ENCODE peak calls at places on chromosomes 7 and 10, in nine cellular contexts. One of them, this sample, is unnamed.

GRCh38 chr7:84060000-84060399 is 134.6 kb downstream of the SEMA3A start:
- DNase-seq in H1: no peak
- DNase-seq in Calu3: no peak
- DNase-seq in A549: no peak
- DNase-seq in hepatocyte: no peak
- DNase-seq in mucosa of descending colon: no peak
- DNase-seq in cardiac fibroblast: no peak
- DNase-seq in omental fat pad: no peak
- DNase-seq in ovary: no peak
- DNase-seq in this sample: no peak

GRCh38 chr7:106108988-106109387 is 3.1 kb downstream of the SYPL1 start:
- DNase-seq in H1: no peak
- DNase-seq in Calu3: no peak
- DNase-seq in A549: no peak
- DNase-seq in hepatocyte: no peak
- DNase-seq in mucosa of descending colon: no peak
- DNase-seq in cardiac fibroblast: peak; percentile 20
- DNase-seq in omental fat pad: no peak
- DNase-seq in ovary: no peak
- DNase-seq in this sample: no peak

GRCh38 chr10:95329296-95329695 is 38.5 kb upstream of the PDLIM1 start:
- DNase-seq in H1: no peak
- DNase-seq in Calu3: no peak
- DNase-seq in A549: no peak
- DNase-seq in hepatocyte: no peak
- DNase-seq in mucosa of descending colon: no peak
- DNase-seq in cardiac fibroblast: no peak
- DNase-seq in omental fat pad: no peak
- DNase-seq in ovary: no peak
- DNase-seq in this sample: no peak

GRCh38 chr7:78220754-78221153 is 422.2 kb downstream of the PHTF2 start:
- DNase-seq in H1: no peak
- DNase-seq in Calu3: no peak
- DNase-seq in A549: no peak
- DNase-seq in hepatocyte: no peak
- DNase-seq in mucosa of descending colon: no peak
- DNase-seq in cardiac fibroblast: no peak
- DNase-seq in omental fat pad: no peak
- DNase-seq in ovary: no peak
- DNase-seq in this sample: no peak

GRCh38 chr10:126057494-126057893 is 161.1 kb downstream of the FANK1 start:
- DNase-seq in H1: no peak
- DNase-seq in Calu3: no peak
- DNase-seq in A549: no peak
- DNase-seq in hepatocyte: no peak
- DNase-seq in mucosa of descending colon: no peak
- DNase-seq in cardiac fibroblast: no peak
- DNase-seq in omental fat pad: no peak
- DNase-seq in ovary: no peak
- DNase-seq in this sample: no peak

GRCh38 chr7:22942191-22942590 is 71.7 kb downstream of the HYCC1 start:
- DNase-seq in H1: no peak
- DNase-seq in Calu3: no peak
- DNase-seq in A549: no peak
- DNase-seq in hepatocyte: no peak
- DNase-seq in mucosa of descending colon: no peak
- DNase-seq in cardiac fibroblast: no peak
- DNase-seq in omental fat pad: no peak
- DNase-seq in ovary: no peak
- DNase-seq in this sample: no peak

GRCh38 chr7:129479831-129480230 is 22.5 kb upstream of the SMKR1 start:
- DNase-seq in H1: no peak
- DNase-seq in Calu3: no peak
- DNase-seq in A549: no peak
- DNase-seq in hepatocyte: no peak
- DNase-seq in mucosa of descending colon: no peak
- DNase-seq in cardiac fibroblast: no peak
- DNase-seq in omental fat pad: no peak
- DNase-seq in ovary: no peak
- DNase-seq in this sample: no peak

GRCh38 chr7:92614586-92615237 is 24.5 kb upstream of the FAM133B start:
- DNase-seq in H1: no peak
- DNase-seq in Calu3: no peak
- DNase-seq in A549: no peak
- DNase-seq in hepatocyte: peak; percentile 14
- DNase-seq in mucosa of descending colon: no peak
- DNase-seq in cardiac fibroblast: peak; percentile 58
- DNase-seq in omental fat pad: no peak
- DNase-seq in ovary: no peak
- DNase-seq in this sample: no peak

GRCh38 chr10:113058175-113058961 is 108.3 kb downstream of the TCF7L2 start:
- DNase-seq in H1: no peak
- DNase-seq in Calu3: no peak
- DNase-seq in A549: no peak
- DNase-seq in hepatocyte: peak; percentile 61
- DNase-seq in mucosa of descending colon: no peak
- DNase-seq in cardiac fibroblast: peak; percentile 91
- DNase-seq in omental fat pad: no peak
- DNase-seq in ovary: no peak
- DNase-seq in this sample: peak; percentile 23

GRCh38 chr10:68560201-68560915 is at the start of gene TET1:
- DNase-seq in H1: peak; percentile 59
- DNase-seq in Calu3: peak; percentile 51
- DNase-seq in A549: peak; percentile 64
- DNase-seq in hepatocyte: peak; percentile 75
- DNase-seq in mucosa of descending colon: no peak
- DNase-seq in cardiac fibroblast: peak; percentile 71
- DNase-seq in omental fat pad: peak; percentile 44
- DNase-seq in ovary: peak; percentile 47
- DNase-seq in this sample: peak; percentile 56

GRCh38 chr7:10237306-10237705 is 736.4 kb upstream of the PHF14 start:
- DNase-seq in H1: no peak
- DNase-seq in Calu3: no peak
- DNase-seq in A549: no peak
- DNase-seq in hepatocyte: peak; percentile 83
- DNase-seq in mucosa of descending colon: no peak
- DNase-seq in cardiac fibroblast: peak; percentile 7
- DNase-seq in omental fat pad: no peak
- DNase-seq in ovary: no peak
- DNase-seq in this sample: no peak

DNA sequence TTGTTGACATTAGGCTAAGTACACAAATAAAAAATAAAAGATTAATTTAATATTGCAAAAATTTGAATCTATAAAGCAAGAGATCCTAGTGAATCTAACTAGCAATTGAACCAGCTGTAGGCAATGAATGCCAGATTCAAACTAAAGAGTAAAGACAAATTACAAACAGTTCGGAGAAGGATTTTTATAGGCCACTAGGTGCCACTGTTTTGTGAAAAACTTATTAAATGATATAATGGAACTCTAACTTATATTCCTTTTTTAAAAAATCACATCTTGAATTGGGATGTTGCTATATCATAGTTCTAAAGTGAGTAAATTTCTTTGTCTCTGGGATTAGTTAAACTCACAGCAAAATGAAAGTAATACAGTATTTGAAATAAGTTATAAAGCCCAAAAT is 39.1 kb upstream of the GNAI1 start:
- DNase-seq in H1: no peak
- DNase-seq in Calu3: no peak
- DNase-seq in A549: no peak
- DNase-seq in hepatocyte: no peak
- DNase-seq in mucosa of descending colon: no peak
- DNase-seq in cardiac fibroblast: peak; percentile 52
- DNase-seq in omental fat pad: no peak
- DNase-seq in ovary: no peak
- DNase-seq in this sample: no peak
- TF ChIP-seq CTCF in H1: no peak
- TF ChIP-seq CTCF in Calu3: no peak
- TF ChIP-seq CTCF in A549: peak; percentile 58
- TF ChIP-seq CTCF in hepatocyte: peak; percentile 41
- TF ChIP-seq CTCF in mucosa of descending colon: no peak
- TF ChIP-seq CTCF in cardiac fibroblast: peak; percentile 30
- TF ChIP-seq CTCF in omental fat pad: no peak
- TF ChIP-seq CTCF in ovary: peak; percentile 22
- TF ChIP-seq CTCF in this sample: peak; percentile 26

DNA sequence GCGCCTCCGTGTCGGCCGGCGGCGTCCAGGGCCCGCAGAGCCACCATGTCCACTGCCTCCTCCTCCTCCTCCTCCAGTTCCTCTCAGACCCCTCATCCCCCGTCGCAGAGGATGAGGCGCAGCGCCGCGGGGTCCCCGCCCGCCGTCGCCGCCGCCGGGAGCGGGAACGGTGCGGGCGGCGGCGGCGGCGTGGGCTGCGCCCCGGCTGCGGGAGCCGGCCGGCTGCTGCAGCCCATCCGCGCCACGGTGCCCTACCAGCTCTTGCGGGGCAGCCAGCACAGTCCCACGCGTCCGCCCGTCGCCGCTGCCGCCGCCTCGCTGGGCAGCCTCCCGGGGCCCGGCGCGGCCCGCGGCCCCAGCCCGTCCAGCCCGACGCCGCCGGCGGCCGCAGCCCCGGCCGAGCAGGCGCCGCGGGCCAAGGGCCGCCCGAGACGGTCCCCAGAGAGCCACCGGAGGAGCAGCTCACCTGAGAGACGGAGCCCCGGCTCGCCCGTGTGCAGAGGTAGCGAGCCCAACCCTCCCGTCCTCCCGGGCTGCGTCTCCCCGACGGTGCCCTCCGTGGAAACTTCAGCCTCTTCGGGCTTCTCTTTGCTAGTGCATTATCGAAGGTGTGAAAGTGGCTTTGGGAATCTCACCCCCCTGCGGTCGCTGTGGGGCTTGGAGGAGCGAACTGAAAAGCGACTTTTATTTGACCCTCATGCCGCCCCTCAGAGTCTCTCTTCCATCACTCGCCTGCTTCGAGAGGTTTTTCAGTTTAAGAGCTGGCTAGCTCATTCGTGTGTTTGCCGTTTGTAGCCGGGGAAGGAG is 913 bp downstream of the GLCCI1 start:
- DNase-seq in H1: no peak
- DNase-seq in Calu3: peak; percentile 67
- DNase-seq in A549: peak; percentile 34
- DNase-seq in hepatocyte: peak; percentile 62
- DNase-seq in mucosa of descending colon: peak; percentile 74
- DNase-seq in cardiac fibroblast: peak; percentile 44
- DNase-seq in omental fat pad: no peak
- DNase-seq in ovary: peak; percentile 18
- DNase-seq in this sample: no peak
- TF ChIP-seq CTCF in H1: no peak
- TF ChIP-seq CTCF in Calu3: no peak
- TF ChIP-seq CTCF in A549: no peak
- TF ChIP-seq CTCF in hepatocyte: no peak
- TF ChIP-seq CTCF in mucosa of descending colon: no peak
- TF ChIP-seq CTCF in cardiac fibroblast: no peak
- TF ChIP-seq CTCF in omental fat pad: no peak
- TF ChIP-seq CTCF in ovary: no peak
- TF ChIP-seq CTCF in this sample: no peak

GRCh38 chr7:1459512-1459892 is 232 bp upstream of the MICALL2 start:
- DNase-seq in H1: peak; percentile 94
- DNase-seq in Calu3: peak; percentile 100
- DNase-seq in A549: peak; percentile 99
- DNase-seq in hepatocyte: peak; percentile 100
- DNase-seq in mucosa of descending colon: peak; percentile 100
- DNase-seq in cardiac fibroblast: peak; percentile 99
- DNase-seq in omental fat pad: peak; percentile 96
- DNase-seq in ovary: peak; percentile 100
- DNase-seq in this sample: peak; percentile 100

GRCh38 chr7:1457059-1457948 is 2.0 kb downstream of the MICALL2 start:
- DNase-seq in H1: no peak
- DNase-seq in Calu3: peak; percentile 46
- DNase-seq in A549: no peak
- DNase-seq in hepatocyte: no peak
- DNase-seq in mucosa of descending colon: no peak
- DNase-seq in cardiac fibroblast: no peak
- DNase-seq in omental fat pad: no peak
- DNase-seq in ovary: no peak
- DNase-seq in this sample: no peak

GRCh38 chr7:1457949-1458675 is 1.2 kb downstream of the MICALL2 start:
- DNase-seq in H1: no peak
- DNase-seq in Calu3: peak; percentile 49
- DNase-seq in A549: no peak
- DNase-seq in hepatocyte: no peak
- DNase-seq in mucosa of descending colon: no peak
- DNase-seq in cardiac fibroblast: no peak
- DNase-seq in omental fat pad: no peak
- DNase-seq in ovary: no peak
- DNase-seq in this sample: no peak

GRCh38 chr7:1459930-1460756 is 873 bp upstream of the MICALL2 start:
- DNase-seq in H1: no peak
- DNase-seq in Calu3: peak; percentile 27
- DNase-seq in A549: no peak
- DNase-seq in hepatocyte: peak; percentile 43
- DNase-seq in mucosa of descending colon: peak; percentile 74
- DNase-seq in cardiac fibroblast: peak; percentile 24
- DNase-seq in omental fat pad: no peak
- DNase-seq in ovary: no peak
- DNase-seq in this sample: no peak

DNA sequence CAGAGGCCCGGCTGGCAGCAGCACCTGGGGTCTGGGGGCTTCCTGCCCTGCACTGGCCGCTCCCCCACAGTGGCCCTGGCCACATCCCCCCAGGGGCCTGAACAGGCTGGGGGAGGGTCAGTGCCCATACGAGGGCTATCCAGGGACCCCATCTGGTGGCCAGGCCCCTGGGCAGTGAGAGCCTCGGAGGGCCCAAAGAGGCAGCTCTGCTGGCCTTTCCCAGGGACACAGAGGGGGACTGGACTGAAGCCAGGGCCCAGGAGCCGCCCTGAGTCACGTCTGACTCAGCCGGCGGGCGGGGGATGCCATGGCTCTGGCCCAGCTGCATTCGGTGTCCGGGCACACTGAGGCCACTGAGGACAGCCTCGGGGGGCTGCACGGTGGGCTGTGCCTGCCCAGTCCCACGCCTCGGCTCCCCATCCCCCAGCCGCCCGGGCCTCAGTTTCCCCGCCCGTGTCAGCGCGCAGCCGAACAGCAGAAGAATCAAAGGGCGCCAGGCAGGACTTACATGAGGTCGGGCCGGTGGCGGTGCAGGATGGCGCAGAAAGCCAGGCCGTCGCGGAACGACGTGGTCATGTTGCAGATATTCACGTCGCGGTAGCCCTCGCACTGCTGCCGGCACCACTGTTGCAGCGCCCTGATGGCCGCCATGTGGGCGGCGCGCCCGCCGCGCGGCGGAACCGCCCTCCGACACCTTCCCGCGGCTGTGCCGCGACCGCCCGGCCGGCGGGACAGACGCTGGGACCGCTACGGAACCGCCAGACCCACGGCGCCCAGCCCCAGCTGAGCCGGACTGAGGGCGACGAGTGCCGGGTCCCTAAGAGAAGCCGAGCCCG is at the start of gene MICALL2:
- DNase-seq in H1: no peak
- DNase-seq in Calu3: peak; percentile 95
- DNase-seq in A549: peak; percentile 95
- DNase-seq in hepatocyte: peak; percentile 90
- DNase-seq in mucosa of descending colon: peak; percentile 89
- DNase-seq in cardiac fibroblast: peak; percentile 86
- DNase-seq in omental fat pad: peak; percentile 56
- DNase-seq in ovary: peak; percentile 81
- DNase-seq in this sample: no peak
- TF ChIP-seq CTCF in H1: no peak
- TF ChIP-seq CTCF in Calu3: no peak
- TF ChIP-seq CTCF in A549: no peak
- TF ChIP-seq CTCF in hepatocyte: no peak
- TF ChIP-seq CTCF in mucosa of descending colon: no peak
- TF ChIP-seq CTCF in cardiac fibroblast: no peak
- TF ChIP-seq CTCF in omental fat pad: no peak
- TF ChIP-seq CTCF in ovary: no peak
- TF ChIP-seq CTCF in this sample: no peak

GRCh38 chr7:26091933-26092332 is 60.1 kb upstream of the NFE2L3 start:
- DNase-seq in H1: no peak
- DNase-seq in Calu3: peak; percentile 69
- DNase-seq in A549: peak; percentile 39
- DNase-seq in hepatocyte: no peak
- DNase-seq in mucosa of descending colon: no peak
- DNase-seq in cardiac fibroblast: peak; percentile 14
- DNase-seq in omental fat pad: no peak
- DNase-seq in ovary: no peak
- DNase-seq in this sample: no peak
- TF ChIP-seq CTCF in H1: peak; percentile 28
- TF ChIP-seq CTCF in Calu3: peak; percentile 17
- TF ChIP-seq CTCF in A549: no peak
- TF ChIP-seq CTCF in hepatocyte: no peak
- TF ChIP-seq CTCF in mucosa of descending colon: no peak
- TF ChIP-seq CTCF in cardiac fibroblast: peak; percentile 16
- TF ChIP-seq CTCF in omental fat pad: no peak
- TF ChIP-seq CTCF in ovary: no peak
- TF ChIP-seq CTCF in this sample: no peak

This sample was measured in D721Med.